ENCODE peak calls at places on chromosomes 11 and 22, in six cellular contexts. X, U, S, T, C and J are unnamed samples.

GRCh38 chr11:13868710-13869403 is 93.7 kb upstream of the SPON1 start:
- DNase-seq in S (no peak), T (no peak), C (no peak), X (peak), U (no peak), J (no peak)

GRCh38 chr11:66479741-66480115 is 506 bp upstream of the DPP3 start:
- DNase-seq in S (no peak), U (no peak), X (no peak), T (no peak), C (no peak), J (no peak)

GRCh38 chr11:57646221-57646620 is 3.5 kb downstream of the YPEL4 start:
- DNase-seq in U (no peak), C (no peak), X (no peak), T (no peak), S (no peak), J (no peak)

GRCh38 chr11:44893250-44894216 is 57.1 kb downstream of the TP53I11 start:
- DNase-seq in U (peak), S (no peak), T (no peak), X (no peak), C (no peak), J (no peak)

GRCh38 chr11:438101-438844 is 3.5 kb downstream of the ANO9 start:
- DNase-seq in S (no peak), U (no peak), T (no peak), X (no peak), C (no peak), J (no peak)

GRCh38 chr11:126989942-126990715 is 10.4 kb downstream of the KIRREL3 start:
- DNase-seq in T (peak), C (peak), S (peak), X (peak), U (peak), J (no peak)

GRCh38 chr22:47564651-47565050 is 802.2 kb downstream of the TBC1D22A start:
- DNase-seq in X (no peak), S (no peak), T (no peak), U (no peak), C (no peak), J (no peak)

GRCh38 chr11:121482231-121483129 is 29.7 kb upstream of the SORL1-AS1 start:
- DNase-seq in S (no peak), X (no peak), T (peak), C (no peak), U (no peak), J (no peak)

GRCh38 chr11:78354741-78355705 is 62.6 kb downstream of the GAB2 start:
- DNase-seq in T (no peak), S (no peak), U (peak), X (no peak), C (no peak), J (no peak)

GRCh38 chr11:107957109-107957588 is 28.9 kb downstream of the RAB39A start:
- DNase-seq in S (no peak), C (no peak), T (no peak), X (no peak), U (no peak), J (no peak)

GRCh38 chr11:92308366-92308765 is 83.7 kb downstream of the FAT3 start:
- DNase-seq in X (no peak), S (no peak), T (no peak), U (no peak), C (no peak), J (no peak)

GRCh38 chr11:87128372-87128771 is 90.6 kb downstream of the TMEM135 start:
- DNase-seq in U (no peak), T (no peak), S (no peak), X (no peak), C (no peak), J (no peak)

GRCh38 chr11:116481126-116481644 is 291.6 kb downstream of the BUD13 start:
- DNase-seq in X (no peak), T (no peak), C (no peak), S (no peak), U (no peak), J (no peak)

GRCh38 chr11:32890843-32891656 is 1.6 kb upstream of the QSER1 start:
- DNase-seq in T (peak), S (no peak), X (no peak), U (peak), C (no peak), J (no peak)

GRCh38 chr22:44445307-44445680 is 52.7 kb downstream of the RTL6 start:
- DNase-seq in U (no peak), C (no peak), T (no peak), X (no peak), S (no peak), J (no peak)
- H3K4me2 ChIP-seq in U (no peak), C (no peak), T (no peak), X (peak), S (no peak), J (peak)

DNA sequence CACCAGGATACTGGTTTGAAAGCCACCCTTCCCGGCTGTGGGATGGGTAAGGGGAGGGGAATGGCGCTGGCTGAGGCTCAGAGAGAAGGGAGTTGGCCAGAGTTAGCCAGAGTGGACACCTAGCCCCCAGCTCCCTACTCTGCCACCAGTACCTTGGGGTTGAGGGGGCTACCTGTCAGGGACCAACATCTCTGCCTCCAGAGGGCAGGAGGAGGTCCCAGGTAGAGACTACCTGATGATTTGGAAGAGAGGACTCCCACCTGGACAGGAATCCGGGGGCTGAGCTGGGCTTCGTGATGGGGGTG is 3.7 kb downstream of the MYRF start:
- DNase-seq in S (no peak), U (no peak), T (no peak), C (no peak), X (no peak), J (no peak)
- H2AFZ ChIP-seq in S (no peak), U (no peak), T (no peak), C (peak), X (no peak), J (peak)

DNA sequence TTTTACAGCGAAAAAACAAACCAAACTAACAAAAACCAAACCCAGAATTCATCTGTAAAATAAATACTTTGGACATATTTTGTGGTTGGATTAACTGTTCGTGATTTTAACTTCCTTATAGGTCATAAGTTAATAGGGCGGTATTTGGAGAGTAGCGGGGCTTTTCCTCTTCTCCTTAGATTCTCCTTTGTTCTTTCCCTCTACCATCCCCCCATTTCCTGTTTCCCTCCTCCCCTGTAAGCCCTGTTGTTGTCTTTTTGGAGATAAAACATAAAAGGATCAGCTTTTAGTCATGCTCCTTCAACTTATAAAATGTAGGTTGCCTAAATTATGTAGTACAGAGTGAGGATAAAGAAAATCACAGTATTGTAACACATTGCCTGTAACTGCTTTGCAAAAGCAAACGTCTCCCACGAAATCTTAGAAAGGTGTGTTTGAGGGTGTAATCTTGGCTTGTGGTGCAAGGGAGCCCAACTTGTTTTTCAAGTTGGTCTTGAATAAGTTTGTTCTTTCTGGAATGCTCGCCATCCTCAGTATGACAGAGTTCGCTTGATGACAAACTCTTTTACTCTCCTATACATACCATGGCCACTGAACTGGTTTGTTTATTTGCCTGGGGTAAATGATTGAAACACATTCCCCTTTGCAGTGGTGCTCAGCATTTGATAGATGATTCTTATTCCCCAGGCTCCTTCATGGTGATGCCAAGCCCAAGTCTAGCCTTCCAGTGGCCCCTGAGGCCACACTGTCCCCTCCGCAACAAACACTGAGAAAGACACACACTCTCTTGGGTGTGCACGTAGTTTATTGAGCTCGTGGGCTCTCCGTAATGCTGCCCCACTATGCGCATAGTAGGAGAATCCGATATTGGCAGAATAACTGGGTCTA is 49.4 kb downstream of the TEAD1 start:
- DNase-seq in X (peak), S (peak), T (no peak), C (peak), U (no peak), J (peak)
- H3K4me2 ChIP-seq in X (peak), S (peak), T (no peak), C (peak), U (peak), J (peak)

DNA sequence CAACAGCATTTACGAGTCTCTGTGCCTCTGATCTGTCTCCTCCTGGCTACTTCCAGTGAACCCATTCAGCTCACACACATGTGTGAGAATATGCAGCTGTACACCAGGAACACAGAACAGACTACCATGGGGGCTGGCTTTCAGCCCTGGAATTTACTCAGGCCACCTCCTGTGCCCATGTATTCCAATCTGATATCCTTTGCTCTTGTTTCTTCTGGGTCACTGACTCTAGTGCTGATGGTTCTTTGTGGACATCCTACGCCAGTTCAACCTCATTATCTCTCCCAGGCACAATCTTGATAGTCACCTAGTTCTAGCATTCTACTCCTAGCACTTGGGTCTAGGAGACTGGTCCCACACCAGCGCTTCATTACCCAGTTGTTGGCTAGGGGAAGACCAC is 23.0 kb upstream of the ZC3H12C start:
- DNase-seq in T (no peak), U (no peak), X (no peak), C (no peak), S (no peak), J (no peak)
- H2AFZ ChIP-seq in T (peak), U (no peak), X (peak), C (peak), S (no peak), J (no peak)

GRCh38 chr22:46399625-46400024 is 64.1 kb downstream of the TRMU start:
- DNase-seq in C (no peak), X (no peak), S (no peak), U (no peak), T (no peak), J (no peak)
- H3K4me2 ChIP-seq in C (no peak), X (no peak), S (no peak), U (no peak), T (no peak), J (no peak)

GRCh38 chr22:19571995-19572394 is 47.8 kb upstream of the CLDN5 start:
- DNase-seq in U (no peak), S (no peak), C (no peak), X (no peak), T (no peak), J (no peak)
- H2AFZ ChIP-seq in U (no peak), S (no peak), C (no peak), X (no peak), T (no peak), J (no peak)

GRCh38 chr22:37302617-37303555 is 20.6 kb downstream of the CYTH4 start:
- DNase-seq in S (no peak), U (peak), X (no peak), T (no peak), C (peak), J (no peak)

GRCh38 chr22:37304595-37305343 is 22.5 kb downstream of the CYTH4 start:
- DNase-seq in U (peak), C (peak), S (no peak), T (no peak), X (no peak), J (no peak)

GRCh38 chr22:37305873-37306272 is 23.6 kb downstream of the CYTH4 start:
- DNase-seq in T (no peak), U (no peak), C (no peak), S (no peak), X (no peak), J (no peak)

GRCh38 chr22:37301144-37301820 is 19.0 kb downstream of the CYTH4 start:
- DNase-seq in U (no peak), X (no peak), S (no peak), T (no peak), C (peak), J (no peak)

GRCh38 chr22:37303821-37304274 is 21.5 kb downstream of the CYTH4 start:
- DNase-seq in U (no peak), S (peak), X (peak), C (peak), T (no peak), J (no peak)
- H3K4me2 ChIP-seq in U (no peak), S (no peak), X (peak), C (peak), T (no peak), J (no peak)

GRCh38 chr11:110691961-110692360 is 20.3 kb downstream of the ARHGAP20 start:
- DNase-seq in S (no peak), C (no peak), X (no peak), U (no peak), T (no peak), J (no peak)

GRCh38 chr11:110689306-110689705 is 22.9 kb downstream of the ARHGAP20 start:
- DNase-seq in S (no peak), C (no peak), T (no peak), X (no peak), U (no peak), J (no peak)
- H2AFZ ChIP-seq in S (no peak), C (no peak), T (no peak), X (no peak), U (no peak), J (no peak)

DNA sequence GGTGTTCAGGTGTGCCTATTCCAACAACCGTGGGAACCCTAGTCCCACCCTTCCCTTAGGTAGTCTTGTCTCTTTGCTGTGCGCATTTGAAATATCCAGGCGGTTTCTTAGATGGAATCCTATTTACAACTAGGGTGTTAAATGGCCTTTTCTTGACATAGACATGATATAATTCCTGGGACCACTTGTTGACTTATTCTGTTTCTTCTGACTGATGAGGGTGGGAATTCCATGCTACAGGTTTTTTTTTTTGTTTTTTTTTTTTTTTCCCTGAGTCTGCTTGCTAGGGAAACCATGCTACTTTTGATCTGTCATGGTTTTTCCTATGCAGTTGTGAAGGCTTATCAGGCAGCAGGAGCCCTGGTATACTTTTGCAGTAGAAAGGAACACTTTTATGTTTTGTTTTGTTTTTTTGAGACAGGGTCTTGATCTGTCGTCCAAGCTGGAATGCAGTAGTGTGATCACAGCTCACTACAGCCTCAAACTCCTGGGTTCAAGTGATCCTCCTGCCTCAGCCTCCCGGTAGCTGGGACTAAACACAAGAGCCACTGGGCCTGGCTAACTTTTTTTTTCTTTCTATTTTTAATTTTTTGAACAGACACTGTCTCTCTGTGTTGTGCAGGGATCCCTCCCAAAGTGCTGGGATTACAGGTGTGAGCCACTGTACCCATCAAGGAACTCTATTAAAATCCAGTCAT is 1.5 kb downstream of the STIM1 start:
- DNase-seq in U (no peak), C (no peak), X (no peak), T (no peak), S (no peak), J (no peak)
- H3K4me2 ChIP-seq in U (peak), C (peak), X (peak), T (peak), S (peak), J (peak)